ENCODE peak calls at places on chromosomes 6 and 20, in five cellular contexts. W, G, O, S and Z are unnamed samples.

GRCh38 chr20:35907017-35907685 is 47.2 kb downstream of the SCAND1 start:
- DNase-seq in W (no peak), G (peak; percentile 29), O (no peak), S (no peak), Z (no peak)

GRCh38 chr6:3053231-3053508 is 15.1 kb upstream of the RIPK1 start:
- DNase-seq in W (no peak), G (no peak), O (no peak), S (no peak), Z (no peak)

GRCh38 chr6:108002365-108003221 is 44.6 kb upstream of the SEC63 start:
- DNase-seq in W (peak; percentile 25), G (no peak), O (peak; percentile 50), S (peak; percentile 75), Z (no peak)

GRCh38 chr6:35343092-35343834 is 905 bp downstream of the PPARD start:
- DNase-seq in W (no peak), G (peak; percentile 80), O (no peak), S (peak; percentile 59), Z (no peak)

GRCh38 chr6:107114872-107115694 is at the start of gene BEND3:
- DNase-seq in W (no peak), G (peak; percentile 24), O (peak; percentile 29), S (peak; percentile 42), Z (peak; percentile 75)

GRCh38 chr6:33599413-33599911 is 19.4 kb upstream of the BAK1 start:
- DNase-seq in W (no peak), G (no peak), O (no peak), S (no peak), Z (no peak)

GRCh38 chr6:3501826-3502505 is 45.1 kb upstream of the SLC22A23 start:
- DNase-seq in W (no peak), G (no peak), O (no peak), S (no peak), Z (no peak)

GRCh38 chr6:11710221-11710836 is 68.3 kb downstream of the ADTRP start:
- DNase-seq in W (no peak), G (no peak), O (no peak), S (no peak), Z (no peak)

GRCh38 chr6:89239338-89239737 is 22.2 kb upstream of the GABRR1 start:
- DNase-seq in W (no peak), G (peak; percentile 18), O (no peak), S (no peak), Z (no peak)

GRCh38 chr6:43992783-43993505 is 134.3 kb downstream of the MRPL14 start:
- DNase-seq in W (no peak), G (no peak), O (no peak), S (peak; percentile 89), Z (no peak)

GRCh38 chr6:39263299-39264037 is 34.2 kb upstream of the KCNK5 start:
- DNase-seq in W (no peak), G (no peak), O (no peak), S (no peak), Z (no peak)

GRCh38 chr6:40482532-40482931 is 104.6 kb downstream of the LRFN2 start:
- DNase-seq in W (no peak), G (no peak), O (peak; percentile 20), S (no peak), Z (no peak)

GRCh38 chr6:46370622-46371021 is 120.6 kb downstream of the RCAN2 start:
- DNase-seq in W (no peak), G (no peak), O (no peak), S (no peak), Z (no peak)

GRCh38 chr6:46367365-46367764 is 123.9 kb downstream of the RCAN2 start:
- DNase-seq in W (no peak), G (no peak), O (no peak), S (no peak), Z (no peak)

GRCh38 chr6:46366190-46366900 is 124.9 kb downstream of the RCAN2 start:
- DNase-seq in W (no peak), G (no peak), O (no peak), S (no peak), Z (no peak)

DNA sequence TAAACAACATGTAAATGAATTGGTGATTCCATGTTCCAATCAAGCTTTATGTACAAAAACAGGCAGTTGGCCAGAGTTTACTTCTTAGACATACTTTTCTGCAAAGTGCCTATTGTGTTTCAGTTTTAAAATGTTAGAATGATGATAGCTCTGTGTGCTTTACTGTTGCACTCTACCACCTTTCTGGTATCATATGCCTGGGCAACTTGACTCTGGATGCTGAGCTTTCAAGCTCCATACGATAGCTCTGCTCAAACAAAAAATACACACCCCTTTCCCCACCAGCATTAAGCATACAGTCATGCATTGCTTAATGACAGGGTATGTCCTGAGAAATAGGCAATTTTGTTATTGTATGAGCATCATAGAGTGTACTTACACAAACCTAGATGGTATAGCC is 123.1 kb downstream of the RCAN2 start:
- DNase-seq in W (no peak), G (no peak), O (no peak), S (no peak), Z (no peak)
- TF ChIP-seq CTCF in W (no peak), G (no peak), O (no peak), S (no peak), Z (no peak)

GRCh38 chr6:48369100-48369499 is 258.1 kb upstream of the PTCHD4 start:
- DNase-seq in W (no peak), G (no peak), O (no peak), S (no peak), Z (no peak)
- TF ChIP-seq CTCF in W (no peak), G (no peak), O (no peak), S (no peak), Z (no peak)

GRCh38 chr6:4774715-4775590 is 1.3 kb upstream of the CDYL start:
- DNase-seq in W (no peak), G (peak; percentile 8), O (peak; percentile 20), S (peak; percentile 31), Z (no peak)

GRCh38 chr6:4774296-4774695 is 1.9 kb upstream of the CDYL start:
- DNase-seq in W (no peak), G (no peak), O (no peak), S (no peak), Z (no peak)

GRCh38 chr6:4776493-4776966 is 326 bp downstream of the CDYL start:
- DNase-seq in W (no peak), G (no peak), O (peak; percentile 36), S (no peak), Z (no peak)

GRCh38 chr6:4776967-4777925 is 1.0 kb downstream of the CDYL start:
- DNase-seq in W (no peak), G (peak; percentile 55), O (no peak), S (peak; percentile 10), Z (no peak)

DNA sequence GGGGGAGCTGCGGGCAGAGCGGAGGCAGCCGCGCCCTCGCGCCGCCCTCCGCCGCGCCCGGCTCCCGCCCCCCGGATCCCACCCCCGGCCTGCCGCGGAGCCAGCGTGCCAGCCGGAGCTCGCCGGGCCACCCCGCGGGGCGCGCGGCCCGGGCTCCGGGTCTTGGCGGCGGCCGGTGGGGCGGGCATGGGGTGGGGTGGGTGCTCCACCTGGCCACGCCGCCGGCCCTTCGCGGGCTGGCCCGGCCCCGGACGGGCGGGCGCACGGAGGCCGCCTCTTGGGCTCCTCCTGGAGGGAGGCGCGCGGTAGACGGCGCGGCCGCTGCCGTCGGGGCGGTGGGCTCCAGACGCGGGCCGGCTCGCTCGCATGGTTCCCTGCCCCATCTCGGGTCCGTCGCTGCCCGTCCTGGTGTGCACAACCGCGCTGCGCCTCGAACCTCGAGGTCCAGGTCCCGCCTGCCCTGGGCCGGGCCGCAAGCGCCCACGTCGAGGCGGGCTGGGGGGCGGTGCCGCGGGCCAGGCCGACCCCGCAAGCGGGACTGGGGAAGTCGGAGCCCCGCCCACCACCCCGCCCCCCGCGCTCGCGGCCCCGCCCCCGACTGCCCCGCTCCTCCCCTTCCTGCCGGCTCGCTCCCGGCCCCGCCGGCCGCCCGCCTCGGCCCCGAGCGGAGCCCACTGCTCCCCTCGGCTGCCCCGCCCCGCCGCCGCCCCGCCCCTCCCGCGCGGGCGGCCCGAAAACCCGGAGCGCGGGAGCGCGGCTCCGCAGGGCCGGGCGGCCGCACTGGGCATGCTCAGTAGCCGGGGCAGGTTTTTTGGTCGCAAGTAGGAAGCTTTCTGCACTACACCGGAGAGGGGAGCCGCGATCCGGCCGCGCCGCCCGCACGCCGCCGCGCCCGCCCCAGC is at the start of gene CDYL:
- DNase-seq in W (no peak), G (peak; percentile 94), O (peak; percentile 79), S (peak; percentile 87), Z (peak; percentile 95)
- TF ChIP-seq CTCF in W (peak; percentile 44), G (no peak), O (peak; percentile 53), S (peak; percentile 29), Z (peak; percentile 30)

GRCh38 chr20:38649275-38649891 is 47.8 kb downstream of the ARHGAP40 start:
- DNase-seq in W (no peak), G (peak; percentile 50), O (peak; percentile 28), S (no peak), Z (no peak)
- TF ChIP-seq CTCF in W (peak; percentile 80), G (peak; percentile 63), O (peak; percentile 50), S (no peak), Z (peak; percentile 63)

GRCh38 chr20:47150403-47151152 is 205.9 kb downstream of the ZMYND8 start:
- DNase-seq in W (peak; percentile 7), G (peak; percentile 87), O (peak; percentile 65), S (peak; percentile 65), Z (no peak)
- TF ChIP-seq CTCF in W (peak; percentile 76), G (peak; percentile 80), O (peak; percentile 72), S (peak; percentile 55), Z (peak; percentile 84)

DNA sequence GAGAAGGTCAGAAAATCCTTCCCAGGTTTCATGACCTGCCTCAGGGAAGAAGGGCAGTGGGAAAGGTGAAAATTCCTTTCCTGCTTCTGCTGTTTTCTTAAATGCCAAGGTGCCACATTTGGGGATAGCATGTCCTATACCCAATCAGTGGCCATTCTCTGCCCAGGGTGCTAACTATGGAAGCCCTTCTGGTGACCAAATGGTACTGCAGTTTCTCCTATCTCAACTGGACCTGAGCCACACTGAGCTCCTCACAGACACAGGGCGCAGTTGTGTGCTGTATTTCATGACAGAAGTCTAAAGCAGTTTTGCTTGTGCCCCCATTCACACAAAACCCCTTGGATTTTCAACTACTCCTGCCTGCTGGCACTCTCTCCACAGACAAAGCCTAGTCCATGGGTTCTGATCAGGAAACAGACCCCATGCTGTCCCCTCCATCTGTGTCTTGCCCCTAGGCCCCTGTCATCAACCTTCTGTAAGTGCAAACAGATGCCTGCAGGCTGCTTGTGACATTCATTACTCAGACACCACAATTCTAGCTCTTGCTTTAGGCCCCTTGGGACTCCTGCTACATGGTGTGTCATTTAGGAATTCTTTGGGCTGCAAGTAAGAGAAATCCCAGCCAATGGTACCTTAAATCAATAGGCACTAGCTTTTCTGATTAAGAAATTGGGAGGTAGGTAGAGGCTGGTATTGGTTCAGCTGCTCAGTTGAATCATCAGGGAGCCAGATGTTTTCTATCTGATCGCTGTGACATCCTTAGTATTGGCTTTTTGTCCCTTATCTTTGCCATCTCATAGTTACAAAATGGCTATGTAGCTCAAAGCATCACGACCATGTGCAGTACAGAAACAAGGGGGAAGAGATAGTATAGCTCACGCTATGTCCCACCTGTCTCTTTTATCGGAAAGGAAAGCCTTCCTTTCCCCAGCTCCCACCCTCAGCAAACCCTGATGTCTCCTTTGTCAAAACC is 147.8 kb downstream of the CD83 start:
- DNase-seq in W (no peak), G (no peak), O (no peak), S (no peak), Z (no peak)
- TF ChIP-seq CTCF in W (no peak), G (peak; percentile 19), O (no peak), S (no peak), Z (peak; percentile 53)